ENCODE peak calls at places on chromosomes 7 and 10, in nine cellular contexts. One of them, this sample, is unnamed.

GRCh38 chr10:64733980-64734379 is 1212.8 kb downstream of the REEP3 start:
- DNase-seq in neural progenitor cell: peak; percentile 54
- DNase-seq in fibroblast of the aortic adventitia: no peak
- DNase-seq in tibial nerve: no peak
- DNase-seq in cardiac fibroblast: peak; percentile 11
- DNase-seq in astrocyte of the cerebellum: no peak
- DNase-seq in retinal pigment epithelial cell: no peak
- DNase-seq in lower leg skin: no peak
- DNase-seq in cardiac muscle cell: peak; percentile 20
- DNase-seq in this sample: no peak

GRCh38 chr7:121202125-121202524 is 126.7 kb upstream of the WNT16 start:
- DNase-seq in cardiac fibroblast: no peak
- DNase-seq in astrocyte of the cerebellum: no peak
- DNase-seq in fibroblast of the aortic adventitia: no peak
- DNase-seq in tibial nerve: no peak
- DNase-seq in neural progenitor cell: no peak
- DNase-seq in lower leg skin: no peak
- DNase-seq in cardiac muscle cell: no peak
- DNase-seq in retinal pigment epithelial cell: no peak
- DNase-seq in this sample: no peak

GRCh38 chr10:34641147-34641912 is 173.8 kb downstream of the PARD3 start:
- DNase-seq in fibroblast of the aortic adventitia: no peak
- DNase-seq in cardiac muscle cell: no peak
- DNase-seq in retinal pigment epithelial cell: no peak
- DNase-seq in lower leg skin: no peak
- DNase-seq in astrocyte of the cerebellum: no peak
- DNase-seq in neural progenitor cell: no peak
- DNase-seq in tibial nerve: no peak
- DNase-seq in cardiac fibroblast: no peak
- DNase-seq in this sample: no peak

GRCh38 chr7:2353650-2354172 is 916 bp upstream of the EIF3B start:
- DNase-seq in fibroblast of the aortic adventitia: no peak
- DNase-seq in cardiac muscle cell: peak; percentile 94
- DNase-seq in neural progenitor cell: peak; percentile 93
- DNase-seq in astrocyte of the cerebellum: peak; percentile 62
- DNase-seq in cardiac fibroblast: peak; percentile 94
- DNase-seq in lower leg skin: peak; percentile 98
- DNase-seq in retinal pigment epithelial cell: peak; percentile 58
- DNase-seq in tibial nerve: peak; percentile 85
- DNase-seq in this sample: peak; percentile 82

GRCh38 chr7:105046414-105046813 is 32.4 kb downstream of the KMT2E start:
- DNase-seq in retinal pigment epithelial cell: no peak
- DNase-seq in lower leg skin: no peak
- DNase-seq in neural progenitor cell: no peak
- DNase-seq in fibroblast of the aortic adventitia: peak; percentile 80
- DNase-seq in tibial nerve: no peak
- DNase-seq in astrocyte of the cerebellum: peak; percentile 27
- DNase-seq in cardiac muscle cell: peak; percentile 59
- DNase-seq in cardiac fibroblast: peak; percentile 59
- DNase-seq in this sample: no peak

GRCh38 chr7:64959072-64959747 is 31.6 kb downstream of the ZNF117 start:
- DNase-seq in astrocyte of the cerebellum: no peak
- DNase-seq in fibroblast of the aortic adventitia: no peak
- DNase-seq in neural progenitor cell: peak; percentile 28
- DNase-seq in cardiac fibroblast: no peak
- DNase-seq in cardiac muscle cell: peak; percentile 14
- DNase-seq in tibial nerve: no peak
- DNase-seq in lower leg skin: no peak
- DNase-seq in retinal pigment epithelial cell: no peak
- DNase-seq in this sample: no peak

GRCh38 chr7:131413711-131414110 is 86.0 kb downstream of the MKLN1 start:
- DNase-seq in astrocyte of the cerebellum: no peak
- DNase-seq in fibroblast of the aortic adventitia: no peak
- DNase-seq in cardiac muscle cell: no peak
- DNase-seq in lower leg skin: no peak
- DNase-seq in retinal pigment epithelial cell: no peak
- DNase-seq in tibial nerve: no peak
- DNase-seq in cardiac fibroblast: no peak
- DNase-seq in neural progenitor cell: no peak
- DNase-seq in this sample: no peak

GRCh38 chr10:74825033-74825370 is 1.4 kb upstream of the KAT6B start:
- DNase-seq in cardiac muscle cell: no peak
- DNase-seq in astrocyte of the cerebellum: no peak
- DNase-seq in cardiac fibroblast: no peak
- DNase-seq in neural progenitor cell: peak; percentile 67
- DNase-seq in lower leg skin: peak; percentile 89
- DNase-seq in fibroblast of the aortic adventitia: no peak
- DNase-seq in tibial nerve: no peak
- DNase-seq in retinal pigment epithelial cell: no peak
- DNase-seq in this sample: peak; percentile 38

GRCh38 chr10:114859227-114859626 is 37.6 kb downstream of the FHIP2A start:
- DNase-seq in cardiac muscle cell: no peak
- DNase-seq in neural progenitor cell: no peak
- DNase-seq in cardiac fibroblast: no peak
- DNase-seq in tibial nerve: no peak
- DNase-seq in astrocyte of the cerebellum: no peak
- DNase-seq in fibroblast of the aortic adventitia: no peak
- DNase-seq in retinal pigment epithelial cell: no peak
- DNase-seq in lower leg skin: no peak
- DNase-seq in this sample: no peak

GRCh38 chr7:1109581-1110310 is 21.8 kb downstream of the GPER1 start:
- DNase-seq in neural progenitor cell: no peak
- DNase-seq in cardiac fibroblast: no peak
- DNase-seq in cardiac muscle cell: no peak
- DNase-seq in lower leg skin: no peak
- DNase-seq in tibial nerve: no peak
- DNase-seq in retinal pigment epithelial cell: no peak
- DNase-seq in astrocyte of the cerebellum: no peak
- DNase-seq in fibroblast of the aortic adventitia: no peak
- DNase-seq in this sample: no peak

GRCh38 chr10:12041766-12042408 is 722 bp downstream of the UPF2 start:
- DNase-seq in fibroblast of the aortic adventitia: peak; percentile 19
- DNase-seq in lower leg skin: no peak
- DNase-seq in cardiac fibroblast: peak; percentile 21
- DNase-seq in astrocyte of the cerebellum: no peak
- DNase-seq in tibial nerve: no peak
- DNase-seq in cardiac muscle cell: peak; percentile 18
- DNase-seq in neural progenitor cell: peak; percentile 20
- DNase-seq in retinal pigment epithelial cell: no peak
- DNase-seq in this sample: no peak

GRCh38 chr7:80098795-80099194 is 35.8 kb upstream of the GNAI1 start:
- DNase-seq in tibial nerve: no peak
- DNase-seq in astrocyte of the cerebellum: no peak
- DNase-seq in fibroblast of the aortic adventitia: no peak
- DNase-seq in retinal pigment epithelial cell: no peak
- DNase-seq in lower leg skin: no peak
- DNase-seq in neural progenitor cell: peak; percentile 33
- DNase-seq in cardiac muscle cell: no peak
- DNase-seq in cardiac fibroblast: no peak
- DNase-seq in this sample: no peak

GRCh38 chr7:80093349-80093748 is 41.3 kb upstream of the GNAI1 start:
- DNase-seq in cardiac muscle cell: no peak
- DNase-seq in neural progenitor cell: no peak
- DNase-seq in astrocyte of the cerebellum: no peak
- DNase-seq in fibroblast of the aortic adventitia: no peak
- DNase-seq in lower leg skin: no peak
- DNase-seq in tibial nerve: no peak
- DNase-seq in retinal pigment epithelial cell: no peak
- DNase-seq in cardiac fibroblast: no peak
- DNase-seq in this sample: no peak

GRCh38 chr7:80097756-80098155 is 36.9 kb upstream of the GNAI1 start:
- DNase-seq in tibial nerve: no peak
- DNase-seq in lower leg skin: no peak
- DNase-seq in astrocyte of the cerebellum: no peak
- DNase-seq in cardiac fibroblast: no peak
- DNase-seq in fibroblast of the aortic adventitia: no peak
- DNase-seq in retinal pigment epithelial cell: no peak
- DNase-seq in cardiac muscle cell: no peak
- DNase-seq in neural progenitor cell: no peak
- DNase-seq in this sample: no peak

GRCh38 chr7:80100254-80100653 is 34.4 kb upstream of the GNAI1 start:
- DNase-seq in cardiac muscle cell: no peak
- DNase-seq in lower leg skin: no peak
- DNase-seq in fibroblast of the aortic adventitia: no peak
- DNase-seq in tibial nerve: no peak
- DNase-seq in astrocyte of the cerebellum: no peak
- DNase-seq in retinal pigment epithelial cell: no peak
- DNase-seq in cardiac fibroblast: no peak
- DNase-seq in neural progenitor cell: no peak
- DNase-seq in this sample: no peak

GRCh38 chr7:80095545-80095944 is 39.1 kb upstream of the GNAI1 start:
- DNase-seq in cardiac fibroblast: peak; percentile 52
- DNase-seq in astrocyte of the cerebellum: no peak
- DNase-seq in lower leg skin: no peak
- DNase-seq in tibial nerve: no peak
- DNase-seq in fibroblast of the aortic adventitia: peak; percentile 56
- DNase-seq in cardiac muscle cell: peak; percentile 52
- DNase-seq in neural progenitor cell: no peak
- DNase-seq in retinal pigment epithelial cell: no peak
- DNase-seq in this sample: no peak
- TF ChIP-seq CTCF in cardiac fibroblast: peak; percentile 30
- TF ChIP-seq CTCF in astrocyte of the cerebellum: peak; percentile 26
- TF ChIP-seq CTCF in lower leg skin: no peak
- TF ChIP-seq CTCF in tibial nerve: peak; percentile 34
- TF ChIP-seq CTCF in fibroblast of the aortic adventitia: peak; percentile 52
- TF ChIP-seq CTCF in cardiac muscle cell: peak; percentile 46
- TF ChIP-seq CTCF in neural progenitor cell: peak; percentile 52
- TF ChIP-seq CTCF in retinal pigment epithelial cell: peak; percentile 45
- TF ChIP-seq CTCF in this sample: peak; percentile 82

DNA sequence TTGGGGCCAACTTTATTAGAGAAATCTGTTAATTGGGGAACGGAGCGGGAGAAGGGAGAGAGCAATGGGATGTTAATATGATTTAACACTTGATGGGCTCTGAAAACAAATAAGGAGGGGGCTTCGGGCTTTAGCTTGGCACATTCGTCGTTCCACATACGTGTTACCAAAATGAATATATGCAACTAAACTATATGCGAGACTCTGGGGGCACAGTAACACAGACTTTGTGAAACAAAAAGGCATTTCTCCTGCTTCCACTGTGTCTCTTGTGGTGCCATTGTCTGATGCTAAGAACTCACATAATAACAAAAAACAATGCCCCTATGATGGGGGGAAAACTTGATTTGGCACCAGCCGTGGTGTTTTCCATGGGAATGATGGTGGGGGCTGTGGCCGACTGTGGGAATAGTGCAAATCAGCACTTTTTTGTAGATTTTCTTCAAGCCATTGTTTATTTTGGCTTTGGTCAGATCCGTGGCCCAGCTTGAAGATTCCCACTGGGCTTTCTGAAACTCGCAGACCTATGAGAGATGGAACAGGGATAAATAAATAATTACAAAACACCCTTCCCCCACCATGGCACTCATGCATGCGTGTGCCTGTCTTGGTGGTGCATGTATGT is 2.2 kb upstream of the MXI1 start:
- DNase-seq in tibial nerve: no peak
- DNase-seq in lower leg skin: peak; percentile 56
- DNase-seq in cardiac muscle cell: no peak
- DNase-seq in astrocyte of the cerebellum: no peak
- DNase-seq in retinal pigment epithelial cell: no peak
- DNase-seq in cardiac fibroblast: no peak
- DNase-seq in fibroblast of the aortic adventitia: no peak
- DNase-seq in neural progenitor cell: no peak
- DNase-seq in this sample: no peak
- H3K4me3 ChIP-seq in tibial nerve: no peak overlapping the region
- H3K4me3 ChIP-seq in lower leg skin: no peak overlapping the region
- H3K4me3 ChIP-seq in cardiac muscle cell: no peak overlapping the region
- H3K4me3 ChIP-seq in astrocyte of the cerebellum: no peak overlapping the region
- H3K4me3 ChIP-seq in retinal pigment epithelial cell: no peak overlapping the region
- H3K4me3 ChIP-seq in cardiac fibroblast: no peak overlapping the region
- H3K4me3 ChIP-seq in fibroblast of the aortic adventitia: no peak overlapping the region
- H3K4me3 ChIP-seq in neural progenitor cell: no peak overlapping the region
- H3K4me3 ChIP-seq in this sample: no peak overlapping the region

DNA sequence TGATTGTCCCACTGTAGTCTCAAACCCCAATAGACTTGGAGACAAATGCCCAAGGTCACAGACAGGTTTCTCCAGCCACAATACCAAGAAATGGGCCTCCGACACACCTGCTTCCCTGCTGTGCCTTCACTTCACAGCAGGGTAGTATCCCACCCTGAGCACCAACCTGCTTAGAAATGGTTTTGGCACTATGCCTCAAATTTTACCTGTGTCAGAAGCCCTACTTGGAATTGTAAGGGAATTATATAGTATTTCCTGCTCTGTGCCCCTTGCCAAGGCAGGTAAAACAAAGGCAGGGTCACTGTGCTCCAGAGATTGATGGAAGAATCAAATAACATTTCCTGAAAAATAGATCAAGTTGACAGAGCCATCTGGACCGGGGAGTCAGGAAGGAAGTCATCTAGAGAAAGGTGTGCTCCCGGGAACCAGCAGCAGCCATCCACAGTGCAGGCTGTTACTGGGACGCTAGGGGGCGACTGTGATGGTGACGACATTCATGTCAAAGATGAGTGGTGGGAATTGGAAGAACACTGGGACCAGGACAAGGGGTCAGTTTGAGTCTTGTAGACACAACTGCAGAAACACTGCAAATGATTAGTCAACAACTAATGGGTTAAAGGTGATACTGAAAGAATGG is 117.8 kb upstream of the AKR1E2 start:
- DNase-seq in fibroblast of the aortic adventitia: no peak
- DNase-seq in cardiac fibroblast: no peak
- DNase-seq in cardiac muscle cell: no peak
- DNase-seq in astrocyte of the cerebellum: no peak
- DNase-seq in retinal pigment epithelial cell: no peak
- DNase-seq in neural progenitor cell: peak; percentile 50
- DNase-seq in tibial nerve: no peak
- DNase-seq in lower leg skin: no peak
- DNase-seq in this sample: no peak
- TF ChIP-seq CTCF in fibroblast of the aortic adventitia: peak; percentile 15
- TF ChIP-seq CTCF in cardiac fibroblast: peak; percentile 25
- TF ChIP-seq CTCF in cardiac muscle cell: peak; percentile 33
- TF ChIP-seq CTCF in astrocyte of the cerebellum: peak; percentile 24
- TF ChIP-seq CTCF in retinal pigment epithelial cell: peak; percentile 45
- TF ChIP-seq CTCF in neural progenitor cell: peak; percentile 64
- TF ChIP-seq CTCF in tibial nerve: no peak
- TF ChIP-seq CTCF in lower leg skin: no peak
- TF ChIP-seq CTCF in this sample: no peak

GRCh38 chr10:7408494-7409044 is 2.3 kb downstream of the SFMBT2 start:
- DNase-seq in neural progenitor cell: peak; percentile 83
- DNase-seq in lower leg skin: peak; percentile 89
- DNase-seq in fibroblast of the aortic adventitia: no peak
- DNase-seq in tibial nerve: no peak
- DNase-seq in cardiac fibroblast: peak; percentile 64
- DNase-seq in astrocyte of the cerebellum: no peak
- DNase-seq in cardiac muscle cell: peak; percentile 44
- DNase-seq in retinal pigment epithelial cell: no peak
- DNase-seq in this sample: peak; percentile 52
- H3K4me3 ChIP-seq in neural progenitor cell: peak overlapping the region; percentile 68
- H3K4me3 ChIP-seq in lower leg skin: peak overlapping the region; percentile 25
- H3K4me3 ChIP-seq in fibroblast of the aortic adventitia: peak overlapping the region; percentile 22
- H3K4me3 ChIP-seq in tibial nerve: peak overlapping the region; percentile 82
- H3K4me3 ChIP-seq in cardiac fibroblast: peak overlapping the region; percentile 80
- H3K4me3 ChIP-seq in astrocyte of the cerebellum: peak overlapping the region; percentile 74
- H3K4me3 ChIP-seq in cardiac muscle cell: peak overlapping the region; percentile 95
- H3K4me3 ChIP-seq in retinal pigment epithelial cell: peak overlapping the region; percentile 56
- H3K4me3 ChIP-seq in this sample: peak overlapping the region; percentile 76

This sample was measured in dorsolateral prefrontal cortex.